ENCODE peak calls at places on chromosomes 12 and 14, in seven cellular contexts. One of them, this sample, is unnamed.

GRCh38 chr12:24407884-24408283 is 458.4 kb upstream of the SOX5 start:
- DNase-seq in lower lobe of right lung: no peak
- DNase-seq in IMR-90: no peak
- DNase-seq in dorsolateral prefrontal cortex: no peak
- DNase-seq in fibroblast of mammary gland: no peak
- DNase-seq in cardiac muscle cell: no peak
- DNase-seq in left ventricle myocardium inferior: no peak
- DNase-seq in this sample: no peak

GRCh38 chr12:103962493-103962892 is 3.2 kb upstream of the TDG start:
- DNase-seq in cardiac muscle cell: no peak
- DNase-seq in dorsolateral prefrontal cortex: no peak
- DNase-seq in left ventricle myocardium inferior: no peak
- DNase-seq in fibroblast of mammary gland: no peak
- DNase-seq in lower lobe of right lung: no peak
- DNase-seq in IMR-90: no peak
- DNase-seq in this sample: no peak

GRCh38 chr12:57012600-57013465 is 3.5 kb downstream of the TAC3 start:
- DNase-seq in lower lobe of right lung: no peak
- DNase-seq in cardiac muscle cell: no peak
- DNase-seq in IMR-90: no peak
- DNase-seq in left ventricle myocardium inferior: no peak
- DNase-seq in dorsolateral prefrontal cortex: no peak
- DNase-seq in fibroblast of mammary gland: no peak
- DNase-seq in this sample: peak; percentile 74

GRCh38 chr14:75147423-75148071 is 20.7 kb upstream of the NEK9 start:
- DNase-seq in left ventricle myocardium inferior: peak; percentile 54
- DNase-seq in dorsolateral prefrontal cortex: peak; percentile 90
- DNase-seq in lower lobe of right lung: peak; percentile 78
- DNase-seq in cardiac muscle cell: peak; percentile 99
- DNase-seq in IMR-90: peak; percentile 72
- DNase-seq in fibroblast of mammary gland: peak; percentile 85
- DNase-seq in this sample: no peak

GRCh38 chr14:85122690-85123089 is 407.3 kb upstream of the FLRT2 start:
- DNase-seq in fibroblast of mammary gland: peak; percentile 56
- DNase-seq in lower lobe of right lung: no peak
- DNase-seq in dorsolateral prefrontal cortex: no peak
- DNase-seq in cardiac muscle cell: peak; percentile 23
- DNase-seq in left ventricle myocardium inferior: no peak
- DNase-seq in IMR-90: peak; percentile 46
- DNase-seq in this sample: no peak

GRCh38 chr14:60650382-60650961 is 1.2 kb upstream of the SIX1 start:
- DNase-seq in left ventricle myocardium inferior: no peak
- DNase-seq in IMR-90: peak; percentile 34
- DNase-seq in cardiac muscle cell: no peak
- DNase-seq in lower lobe of right lung: no peak
- DNase-seq in fibroblast of mammary gland: peak; percentile 35
- DNase-seq in dorsolateral prefrontal cortex: no peak
- DNase-seq in this sample: no peak

GRCh38 chr12:5514545-5514944 is 82.6 kb downstream of the NTF3 start:
- DNase-seq in lower lobe of right lung: no peak
- DNase-seq in dorsolateral prefrontal cortex: no peak
- DNase-seq in left ventricle myocardium inferior: no peak
- DNase-seq in IMR-90: no peak
- DNase-seq in fibroblast of mammary gland: no peak
- DNase-seq in cardiac muscle cell: no peak
- DNase-seq in this sample: no peak

GRCh38 chr12:52086944-52087835 is 7.7 kb downstream of the SMIM41 start:
- DNase-seq in IMR-90: no peak
- DNase-seq in cardiac muscle cell: no peak
- DNase-seq in lower lobe of right lung: no peak
- DNase-seq in fibroblast of mammary gland: no peak
- DNase-seq in dorsolateral prefrontal cortex: no peak
- DNase-seq in left ventricle myocardium inferior: no peak
- DNase-seq in this sample: no peak

GRCh38 chr12:52730793-52731192 is 27.5 kb upstream of the KRT77 start:
- DNase-seq in left ventricle myocardium inferior: no peak
- DNase-seq in fibroblast of mammary gland: no peak
- DNase-seq in IMR-90: no peak
- DNase-seq in dorsolateral prefrontal cortex: no peak
- DNase-seq in cardiac muscle cell: no peak
- DNase-seq in lower lobe of right lung: no peak
- DNase-seq in this sample: no peak

GRCh38 chr14:95460647-95461478 is 55.6 kb downstream of the SYNE3 start:
- DNase-seq in dorsolateral prefrontal cortex: peak; percentile 78
- DNase-seq in lower lobe of right lung: no peak
- DNase-seq in left ventricle myocardium inferior: no peak
- DNase-seq in IMR-90: peak; percentile 79
- DNase-seq in fibroblast of mammary gland: peak; percentile 66
- DNase-seq in cardiac muscle cell: peak; percentile 66
- DNase-seq in this sample: no peak

GRCh38 chr12:89707992-89708792 is 446 bp downstream of the ATP2B1 start:
- DNase-seq in IMR-90: peak; percentile 17
- DNase-seq in left ventricle myocardium inferior: peak; percentile 31
- DNase-seq in lower lobe of right lung: peak; percentile 66
- DNase-seq in cardiac muscle cell: peak; percentile 27
- DNase-seq in fibroblast of mammary gland: no peak
- DNase-seq in dorsolateral prefrontal cortex: no peak
- DNase-seq in this sample: peak; percentile 56

GRCh38 chr12:16610743-16611142 is 4.8 kb upstream of the LMO3 start:
- DNase-seq in fibroblast of mammary gland: no peak
- DNase-seq in IMR-90: no peak
- DNase-seq in dorsolateral prefrontal cortex: no peak
- DNase-seq in left ventricle myocardium inferior: no peak
- DNase-seq in lower lobe of right lung: no peak
- DNase-seq in cardiac muscle cell: no peak
- DNase-seq in this sample: no peak

GRCh38 chr12:106309671-106310313 is 7.3 kb downstream of the TCP11L2 start:
- DNase-seq in IMR-90: peak; percentile 75
- DNase-seq in fibroblast of mammary gland: no peak
- DNase-seq in lower lobe of right lung: no peak
- DNase-seq in dorsolateral prefrontal cortex: no peak
- DNase-seq in left ventricle myocardium inferior: no peak
- DNase-seq in cardiac muscle cell: peak; percentile 78
- DNase-seq in this sample: no peak

GRCh38 chr12:10867381-10867780 is 16.7 kb downstream of the PRH1 start:
- DNase-seq in cardiac muscle cell: peak; percentile 7
- DNase-seq in IMR-90: no peak
- DNase-seq in left ventricle myocardium inferior: no peak
- DNase-seq in dorsolateral prefrontal cortex: no peak
- DNase-seq in lower lobe of right lung: no peak
- DNase-seq in fibroblast of mammary gland: peak; percentile 12
- DNase-seq in this sample: no peak

GRCh38 chr12:57712671-57713070 is 18.7 kb downstream of the OS9 start:
- DNase-seq in cardiac muscle cell: no peak
- DNase-seq in fibroblast of mammary gland: no peak
- DNase-seq in left ventricle myocardium inferior: no peak
- DNase-seq in lower lobe of right lung: no peak
- DNase-seq in IMR-90: no peak
- DNase-seq in dorsolateral prefrontal cortex: no peak
- DNase-seq in this sample: no peak

GRCh38 chr12:9390761-9391160 is 182.6 kb upstream of the PZP start:
- DNase-seq in cardiac muscle cell: no peak
- DNase-seq in IMR-90: no peak
- DNase-seq in left ventricle myocardium inferior: no peak
- DNase-seq in dorsolateral prefrontal cortex: no peak
- DNase-seq in fibroblast of mammary gland: no peak
- DNase-seq in lower lobe of right lung: no peak
- DNase-seq in this sample: no peak

GRCh38 chr14:22836301-22837058 is at the start of gene MMP14:
- DNase-seq in dorsolateral prefrontal cortex: no peak
- DNase-seq in fibroblast of mammary gland: peak; percentile 92
- DNase-seq in lower lobe of right lung: peak; percentile 59
- DNase-seq in left ventricle myocardium inferior: peak; percentile 73
- DNase-seq in IMR-90: peak; percentile 89
- DNase-seq in cardiac muscle cell: peak; percentile 95
- DNase-seq in this sample: no peak

GRCh38 chr12:54478270-54478669 is 4.9 kb upstream of the GTSF1 start:
- DNase-seq in lower lobe of right lung: no peak
- DNase-seq in IMR-90: no peak
- DNase-seq in cardiac muscle cell: no peak
- DNase-seq in fibroblast of mammary gland: no peak
- DNase-seq in left ventricle myocardium inferior: no peak
- DNase-seq in dorsolateral prefrontal cortex: no peak
- DNase-seq in this sample: no peak

GRCh38 chr12:54475542-54475941 is 2.1 kb upstream of the GTSF1 start:
- DNase-seq in dorsolateral prefrontal cortex: no peak
- DNase-seq in left ventricle myocardium inferior: no peak
- DNase-seq in lower lobe of right lung: no peak
- DNase-seq in IMR-90: no peak
- DNase-seq in fibroblast of mammary gland: peak; percentile 71
- DNase-seq in cardiac muscle cell: peak; percentile 68
- DNase-seq in this sample: no peak

GRCh38 chr12:54477259-54477658 is 3.9 kb upstream of the GTSF1 start:
- DNase-seq in lower lobe of right lung: no peak
- DNase-seq in fibroblast of mammary gland: no peak
- DNase-seq in IMR-90: no peak
- DNase-seq in cardiac muscle cell: no peak
- DNase-seq in left ventricle myocardium inferior: no peak
- DNase-seq in dorsolateral prefrontal cortex: no peak
- DNase-seq in this sample: no peak

GRCh38 chr12:54471793-54472192 is 1.6 kb downstream of the GTSF1 start:
- DNase-seq in cardiac muscle cell: no peak
- DNase-seq in IMR-90: no peak
- DNase-seq in fibroblast of mammary gland: no peak
- DNase-seq in dorsolateral prefrontal cortex: no peak
- DNase-seq in left ventricle myocardium inferior: no peak
- DNase-seq in lower lobe of right lung: no peak
- DNase-seq in this sample: no peak

DNA sequence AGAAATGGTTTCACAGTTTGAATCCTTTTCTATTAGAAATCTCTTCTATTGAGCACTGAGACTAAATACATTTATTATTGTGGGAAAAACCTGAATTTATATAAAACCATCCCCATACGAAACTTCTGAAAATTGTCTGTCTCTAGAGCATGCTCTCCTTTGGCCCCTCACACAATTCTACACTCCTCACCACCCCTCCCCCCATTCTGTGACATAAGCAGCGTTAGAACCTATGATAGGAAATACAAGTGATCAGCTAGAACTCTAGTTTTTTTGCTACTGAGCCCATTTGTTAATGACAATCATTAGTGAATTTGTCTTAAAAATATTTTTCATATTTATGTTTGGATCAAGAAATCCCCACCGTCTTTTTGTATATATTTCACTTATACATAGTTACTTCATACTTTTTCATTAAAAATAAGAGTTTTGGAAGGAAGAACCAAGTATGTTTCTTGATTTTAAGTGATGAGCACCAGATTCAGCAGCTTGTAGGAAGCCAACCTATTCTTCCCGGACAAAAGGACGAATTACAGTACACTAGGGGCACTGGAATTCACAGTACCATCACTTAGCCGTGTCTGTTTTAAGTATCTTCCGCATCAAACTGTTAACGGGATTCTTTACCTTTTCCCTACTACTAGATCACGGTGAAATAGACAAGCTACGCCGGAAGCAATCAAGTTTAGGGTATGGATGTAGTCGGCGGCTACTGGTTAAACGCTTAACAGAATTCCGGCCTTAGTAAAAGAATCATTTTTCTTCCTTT is 724 bp downstream of the GTSF1 start:
- DNase-seq in dorsolateral prefrontal cortex: no peak
- DNase-seq in IMR-90: no peak
- DNase-seq in left ventricle myocardium inferior: no peak
- DNase-seq in cardiac muscle cell: no peak
- DNase-seq in fibroblast of mammary gland: no peak
- DNase-seq in lower lobe of right lung: no peak
- DNase-seq in this sample: no peak
- H3K4me3 ChIP-seq in dorsolateral prefrontal cortex: no peak overlapping the region
- H3K4me3 ChIP-seq in IMR-90: no peak overlapping the region
- H3K4me3 ChIP-seq in left ventricle myocardium inferior: no peak overlapping the region
- H3K4me3 ChIP-seq in cardiac muscle cell: no peak overlapping the region
- H3K4me3 ChIP-seq in fibroblast of mammary gland: no peak overlapping the region
- H3K4me3 ChIP-seq in lower lobe of right lung: no peak overlapping the region
- H3K4me3 ChIP-seq in this sample: peak overlapping the region; percentile 68

GRCh38 chr14:89241934-89242670 is 174.9 kb downstream of the FOXN3 start:
- DNase-seq in fibroblast of mammary gland: no peak
- DNase-seq in lower lobe of right lung: no peak
- DNase-seq in left ventricle myocardium inferior: no peak
- DNase-seq in dorsolateral prefrontal cortex: no peak
- DNase-seq in IMR-90: no peak
- DNase-seq in cardiac muscle cell: no peak
- DNase-seq in this sample: no peak
- TF ChIP-seq CTCF in fibroblast of mammary gland: no peak
- TF ChIP-seq CTCF in lower lobe of right lung: peak; percentile 15
- TF ChIP-seq CTCF in left ventricle myocardium inferior: no peak
- TF ChIP-seq CTCF in dorsolateral prefrontal cortex: no peak
- TF ChIP-seq CTCF in IMR-90: no peak
- TF ChIP-seq CTCF in cardiac muscle cell: no peak
- TF ChIP-seq CTCF in this sample: no peak

GRCh38 chr12:81077329-81077685 is 572 bp upstream of the ACSS3 start:
- DNase-seq in IMR-90: no peak
- DNase-seq in left ventricle myocardium inferior: peak; percentile 41
- DNase-seq in fibroblast of mammary gland: peak; percentile 28
- DNase-seq in dorsolateral prefrontal cortex: no peak
- DNase-seq in lower lobe of right lung: no peak
- DNase-seq in cardiac muscle cell: peak; percentile 57
- DNase-seq in this sample: no peak
- H3K4me3 ChIP-seq in IMR-90: peak overlapping the region; percentile 31
- H3K4me3 ChIP-seq in left ventricle myocardium inferior: peak overlapping the region; percentile 83
- H3K4me3 ChIP-seq in fibroblast of mammary gland: peak overlapping the region; percentile 54
- H3K4me3 ChIP-seq in dorsolateral prefrontal cortex: peak overlapping the region; percentile 66
- H3K4me3 ChIP-seq in lower lobe of right lung: peak overlapping the region; percentile 79
- H3K4me3 ChIP-seq in cardiac muscle cell: peak overlapping the region; percentile 62
- H3K4me3 ChIP-seq in this sample: no peak overlapping the region

DNA sequence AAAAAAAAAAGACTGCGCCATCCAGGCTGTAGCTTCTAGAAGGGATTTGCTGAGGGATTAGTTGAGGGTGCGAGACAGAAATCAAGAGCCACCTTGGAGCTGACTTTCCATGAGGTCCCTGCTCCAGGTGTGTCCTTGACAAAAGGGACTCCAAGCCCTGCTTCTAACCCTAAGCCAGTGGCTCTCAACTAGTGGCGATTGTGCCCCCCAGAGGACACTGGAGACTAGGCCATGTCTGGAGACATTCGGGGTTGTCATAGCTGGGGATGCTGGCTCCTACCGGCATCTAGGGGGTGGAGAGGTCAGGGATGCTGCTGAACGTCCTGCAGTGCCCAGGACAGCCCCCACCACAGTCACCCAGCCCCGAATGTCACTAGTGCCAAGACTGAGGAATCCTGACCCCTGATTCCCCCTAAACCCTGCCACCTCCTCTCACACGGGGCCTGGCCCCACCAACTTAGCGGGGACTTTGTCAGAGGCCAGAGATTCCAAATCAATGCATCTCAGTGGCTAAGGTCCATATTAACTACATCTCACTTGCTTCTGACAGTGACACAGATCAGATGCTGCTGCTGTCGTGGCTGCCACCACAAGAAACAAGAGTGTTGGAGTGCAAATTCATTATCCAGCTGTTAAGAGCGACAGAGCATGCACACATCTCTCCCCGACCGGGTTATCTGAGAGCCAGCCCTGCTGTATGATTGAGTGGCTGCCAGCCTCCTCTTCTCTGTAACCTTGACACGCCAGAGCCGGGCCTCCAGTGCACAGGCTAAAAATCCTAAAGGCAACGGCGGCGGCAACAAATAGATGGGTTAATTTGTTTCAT is 40.4 kb downstream of the SPRING1 start:
- DNase-seq in fibroblast of mammary gland: peak; percentile 30
- DNase-seq in lower lobe of right lung: no peak
- DNase-seq in dorsolateral prefrontal cortex: no peak
- DNase-seq in cardiac muscle cell: peak; percentile 26
- DNase-seq in IMR-90: no peak
- DNase-seq in left ventricle myocardium inferior: peak; percentile 40
- DNase-seq in this sample: peak; percentile 35
- TF ChIP-seq CTCF in fibroblast of mammary gland: peak; percentile 36
- TF ChIP-seq CTCF in lower lobe of right lung: peak; percentile 30
- TF ChIP-seq CTCF in dorsolateral prefrontal cortex: no peak
- TF ChIP-seq CTCF in cardiac muscle cell: peak; percentile 27
- TF ChIP-seq CTCF in IMR-90: peak; percentile 29
- TF ChIP-seq CTCF in left ventricle myocardium inferior: peak; percentile 43
- TF ChIP-seq CTCF in this sample: peak; percentile 36

GRCh38 chr12:123391546-123392343 is 7.8 kb downstream of the KMT5A start:
- DNase-seq in cardiac muscle cell: no peak
- DNase-seq in dorsolateral prefrontal cortex: no peak
- DNase-seq in fibroblast of mammary gland: no peak
- DNase-seq in left ventricle myocardium inferior: no peak
- DNase-seq in IMR-90: no peak
- DNase-seq in lower lobe of right lung: no peak
- DNase-seq in this sample: no peak
- H3K4me3 ChIP-seq in cardiac muscle cell: no peak overlapping the region
- H3K4me3 ChIP-seq in dorsolateral prefrontal cortex: peak overlapping the region; percentile 72
- H3K4me3 ChIP-seq in fibroblast of mammary gland: no peak overlapping the region
- H3K4me3 ChIP-seq in left ventricle myocardium inferior: peak overlapping the region; percentile 83
- H3K4me3 ChIP-seq in IMR-90: no peak overlapping the region
- H3K4me3 ChIP-seq in lower lobe of right lung: peak overlapping the region; percentile 64
- H3K4me3 ChIP-seq in this sample: no peak overlapping the region

This sample was measured in GM12865.